ENCODE peak calls at places on chromosomes 11 and 22, in six cellular contexts. One of them, this sample, is unnamed.

GRCh38 chr11:121762820-121763219 is 310.1 kb upstream of the SORL1-AS1 start:
- DNase-seq in thoracic aorta: no peak
- DNase-seq in GM23248: peak; percentile 71
- DNase-seq in substantia nigra: no peak
- DNase-seq in lower lobe of right lung: no peak
- DNase-seq in psoas muscle: no peak
- DNase-seq in this sample: no peak

GRCh38 chr11:22263613-22264012 is 70.7 kb downstream of the ANO5 start:
- DNase-seq in thoracic aorta: no peak
- DNase-seq in GM23248: no peak
- DNase-seq in substantia nigra: no peak
- DNase-seq in lower lobe of right lung: no peak
- DNase-seq in psoas muscle: no peak
- DNase-seq in this sample: no peak

GRCh38 chr11:34266090-34266912 is 91.5 kb downstream of the ABTB2 start:
- DNase-seq in thoracic aorta: peak; percentile 45
- DNase-seq in GM23248: peak; percentile 86
- DNase-seq in substantia nigra: peak; percentile 41
- DNase-seq in lower lobe of right lung: no peak
- DNase-seq in psoas muscle: peak; percentile 38
- DNase-seq in this sample: no peak

GRCh38 chr11:118088531-118088930 is 1.8 kb upstream of the SMIM35 start:
- DNase-seq in thoracic aorta: no peak
- DNase-seq in GM23248: no peak
- DNase-seq in substantia nigra: no peak
- DNase-seq in lower lobe of right lung: peak; percentile 62
- DNase-seq in psoas muscle: no peak
- DNase-seq in this sample: no peak

GRCh38 chr11:122305426-122305825 is 189.4 kb upstream of the BLID start:
- DNase-seq in thoracic aorta: no peak
- DNase-seq in GM23248: no peak
- DNase-seq in substantia nigra: no peak
- DNase-seq in lower lobe of right lung: no peak
- DNase-seq in psoas muscle: no peak
- DNase-seq in this sample: no peak

GRCh38 chr11:122168218-122168617 is 52.2 kb upstream of the BLID start:
- DNase-seq in thoracic aorta: no peak
- DNase-seq in GM23248: no peak
- DNase-seq in substantia nigra: no peak
- DNase-seq in lower lobe of right lung: no peak
- DNase-seq in psoas muscle: no peak
- DNase-seq in this sample: no peak

GRCh38 chr22:48156603-48157355 is 1394.3 kb downstream of the TBC1D22A start:
- DNase-seq in thoracic aorta: no peak
- DNase-seq in GM23248: no peak
- DNase-seq in substantia nigra: no peak
- DNase-seq in lower lobe of right lung: no peak
- DNase-seq in psoas muscle: no peak
- DNase-seq in this sample: no peak

GRCh38 chr22:24466831-24467249 is 28.3 kb upstream of the UPB1 start:
- DNase-seq in thoracic aorta: no peak
- DNase-seq in GM23248: peak; percentile 52
- DNase-seq in substantia nigra: no peak
- DNase-seq in lower lobe of right lung: no peak
- DNase-seq in psoas muscle: no peak
- DNase-seq in this sample: no peak

GRCh38 chr22:47574551-47574950 is 812.1 kb downstream of the TBC1D22A start:
- DNase-seq in thoracic aorta: no peak
- DNase-seq in GM23248: no peak
- DNase-seq in substantia nigra: no peak
- DNase-seq in lower lobe of right lung: no peak
- DNase-seq in psoas muscle: no peak
- DNase-seq in this sample: no peak

GRCh38 chr22:24685804-24686203 is 82.8 kb downstream of the GGT1 start:
- DNase-seq in thoracic aorta: no peak
- DNase-seq in GM23248: peak; percentile 4
- DNase-seq in substantia nigra: no peak
- DNase-seq in lower lobe of right lung: no peak
- DNase-seq in psoas muscle: no peak
- DNase-seq in this sample: no peak

GRCh38 chr11:43410394-43410793 is 51.7 kb downstream of the TTC17 start:
- DNase-seq in thoracic aorta: no peak
- DNase-seq in GM23248: no peak
- DNase-seq in substantia nigra: no peak
- DNase-seq in lower lobe of right lung: no peak
- DNase-seq in psoas muscle: no peak
- DNase-seq in this sample: no peak

GRCh38 chr22:25353516-25354445 is 134.3 kb downstream of the CRYBB2 start:
- DNase-seq in thoracic aorta: no peak
- DNase-seq in GM23248: no peak
- DNase-seq in substantia nigra: no peak
- DNase-seq in lower lobe of right lung: no peak
- DNase-seq in psoas muscle: no peak
- DNase-seq in this sample: no peak

GRCh38 chr22:47625531-47626427 is 863.3 kb downstream of the TBC1D22A start:
- DNase-seq in thoracic aorta: no peak
- DNase-seq in GM23248: no peak
- DNase-seq in substantia nigra: no peak
- DNase-seq in lower lobe of right lung: no peak
- DNase-seq in psoas muscle: no peak
- DNase-seq in this sample: no peak

GRCh38 chr11:56521955-56522354 is 21.1 kb downstream of the OR5M11 start:
- DNase-seq in thoracic aorta: no peak
- DNase-seq in GM23248: peak; percentile 15
- DNase-seq in substantia nigra: no peak
- DNase-seq in lower lobe of right lung: no peak
- DNase-seq in psoas muscle: no peak
- DNase-seq in this sample: no peak

GRCh38 chr11:96827164-96827563 is 437.4 kb downstream of the JRKL start:
- DNase-seq in thoracic aorta: no peak
- DNase-seq in GM23248: peak; percentile 31
- DNase-seq in substantia nigra: no peak
- DNase-seq in lower lobe of right lung: no peak
- DNase-seq in psoas muscle: no peak
- DNase-seq in this sample: no peak

GRCh38 chr22:21754523-21755128 is 19.0 kb upstream of the YPEL1 start:
- DNase-seq in thoracic aorta: no peak
- DNase-seq in GM23248: peak; percentile 44
- DNase-seq in substantia nigra: no peak
- DNase-seq in lower lobe of right lung: no peak
- DNase-seq in psoas muscle: peak; percentile 34
- DNase-seq in this sample: no peak

GRCh38 chr11:111001986-111002616 is 243.4 kb upstream of the POU2AF2 start:
- DNase-seq in thoracic aorta: no peak
- DNase-seq in GM23248: peak; percentile 96
- DNase-seq in substantia nigra: no peak
- DNase-seq in lower lobe of right lung: no peak
- DNase-seq in psoas muscle: no peak
- DNase-seq in this sample: no peak

GRCh38 chr11:113341388-113342165 is 27.2 kb downstream of the TTC12 start:
- DNase-seq in thoracic aorta: no peak
- DNase-seq in GM23248: no peak
- DNase-seq in substantia nigra: no peak
- DNase-seq in lower lobe of right lung: no peak
- DNase-seq in psoas muscle: no peak
- DNase-seq in this sample: no peak

GRCh38 chr11:116428638-116428975 is 344.2 kb downstream of the BUD13 start:
- DNase-seq in thoracic aorta: no peak
- DNase-seq in GM23248: no peak
- DNase-seq in substantia nigra: no peak
- DNase-seq in lower lobe of right lung: no peak
- DNase-seq in psoas muscle: no peak
- DNase-seq in this sample: no peak

GRCh38 chr22:17627961-17628303 is 617 bp downstream of the ATP6V1E1 start:
- DNase-seq in thoracic aorta: no peak
- DNase-seq in GM23248: peak; percentile 31
- DNase-seq in substantia nigra: no peak
- DNase-seq in lower lobe of right lung: peak; percentile 48
- DNase-seq in psoas muscle: no peak
- DNase-seq in this sample: no peak

GRCh38 chr22:45446216-45446615 is 32.7 kb downstream of the RIBC2 start:
- DNase-seq in thoracic aorta: no peak
- DNase-seq in GM23248: peak; percentile 83
- DNase-seq in substantia nigra: no peak
- DNase-seq in lower lobe of right lung: no peak
- DNase-seq in psoas muscle: no peak
- DNase-seq in this sample: no peak

GRCh38 chr22:31211504-31211861 is 615 bp upstream of the LIMK2 start:
- DNase-seq in thoracic aorta: no peak
- DNase-seq in GM23248: no peak
- DNase-seq in substantia nigra: no peak
- DNase-seq in lower lobe of right lung: no peak
- DNase-seq in psoas muscle: no peak
- DNase-seq in this sample: no peak
- H3K27ac ChIP-seq in thoracic aorta: peak overlapping the region; percentile 36
- H3K27ac ChIP-seq in GM23248: no peak overlapping the region
- H3K27ac ChIP-seq in substantia nigra: peak overlapping the region; percentile 23
- H3K27ac ChIP-seq in lower lobe of right lung: peak overlapping the region; percentile 83
- H3K27ac ChIP-seq in psoas muscle: peak overlapping the region; percentile 85
- H3K27ac ChIP-seq in this sample: peak overlapping the region; percentile 32

DNA sequence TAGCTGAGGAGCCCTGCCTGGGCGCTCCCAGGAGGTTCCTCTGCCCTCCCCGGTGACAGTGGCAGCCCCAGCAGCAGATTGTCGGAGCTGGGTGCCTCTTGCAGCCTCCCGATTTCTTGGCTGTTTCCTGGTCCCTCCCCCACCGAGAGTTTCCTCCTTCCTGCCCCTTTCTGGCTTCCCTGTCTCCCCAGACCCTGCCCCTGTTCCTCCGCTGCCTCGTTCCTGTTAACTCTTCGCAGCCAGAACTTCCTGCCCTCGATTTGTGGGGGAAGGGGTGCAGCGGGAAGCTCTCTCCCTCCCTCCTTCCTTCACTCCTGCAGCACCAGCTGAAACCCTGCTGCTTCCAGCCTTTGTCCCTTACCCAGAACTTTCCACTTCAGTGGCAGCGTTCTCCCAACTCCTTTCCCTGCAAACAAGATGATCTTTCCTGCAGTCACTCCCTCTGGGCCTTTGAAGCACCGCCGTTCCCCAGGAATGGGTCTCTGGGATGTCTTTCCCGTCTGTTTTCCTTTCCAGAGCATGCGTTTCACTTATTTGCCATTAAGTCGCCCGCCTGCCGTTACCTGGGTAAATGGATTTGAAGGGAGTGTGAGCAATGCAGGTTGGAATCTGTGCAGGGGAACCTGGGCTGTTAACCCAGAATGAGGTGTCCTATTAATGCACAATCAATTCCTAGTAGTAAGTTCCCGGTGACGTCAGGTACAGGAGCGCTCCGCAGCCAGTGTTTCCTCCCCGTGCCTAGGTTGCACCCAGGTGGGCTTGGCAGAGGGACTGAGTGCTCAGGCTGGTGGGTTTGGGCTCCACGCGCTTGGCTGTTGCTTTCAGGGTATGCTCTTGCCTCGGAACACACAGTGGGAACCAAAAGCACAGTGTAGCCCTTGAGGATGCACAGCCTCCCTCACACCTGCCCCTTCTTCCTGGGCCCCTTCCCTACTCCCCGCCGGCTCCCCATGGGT is 4.3 kb downstream of the GRK2 start:
- DNase-seq in thoracic aorta: no peak
- DNase-seq in GM23248: no peak
- DNase-seq in substantia nigra: peak; percentile 21
- DNase-seq in lower lobe of right lung: peak; percentile 69
- DNase-seq in psoas muscle: peak; percentile 55
- DNase-seq in this sample: no peak
- H3K27ac ChIP-seq in thoracic aorta: peak overlapping the region; percentile 56
- H3K27ac ChIP-seq in GM23248: no peak overlapping the region
- H3K27ac ChIP-seq in substantia nigra: peak overlapping the region; percentile 63
- H3K27ac ChIP-seq in lower lobe of right lung: peak overlapping the region; percentile 93
- H3K27ac ChIP-seq in psoas muscle: peak overlapping the region; percentile 51
- H3K27ac ChIP-seq in this sample: peak overlapping the region; percentile 58

GRCh38 chr11:64660205-64660604 is 62.8 kb downstream of the NRXN2 start:
- DNase-seq in thoracic aorta: no peak
- DNase-seq in GM23248: no peak
- DNase-seq in substantia nigra: no peak
- DNase-seq in lower lobe of right lung: peak; percentile 24
- DNase-seq in psoas muscle: no peak
- DNase-seq in this sample: no peak
- H3K27ac ChIP-seq in thoracic aorta: peak overlapping the region; percentile 98
- H3K27ac ChIP-seq in GM23248: peak overlapping the region; percentile 88
- H3K27ac ChIP-seq in substantia nigra: peak overlapping the region; percentile 52
- H3K27ac ChIP-seq in lower lobe of right lung: no peak overlapping the region
- H3K27ac ChIP-seq in psoas muscle: peak overlapping the region; percentile 16
- H3K27ac ChIP-seq in this sample: no peak overlapping the region

DNA sequence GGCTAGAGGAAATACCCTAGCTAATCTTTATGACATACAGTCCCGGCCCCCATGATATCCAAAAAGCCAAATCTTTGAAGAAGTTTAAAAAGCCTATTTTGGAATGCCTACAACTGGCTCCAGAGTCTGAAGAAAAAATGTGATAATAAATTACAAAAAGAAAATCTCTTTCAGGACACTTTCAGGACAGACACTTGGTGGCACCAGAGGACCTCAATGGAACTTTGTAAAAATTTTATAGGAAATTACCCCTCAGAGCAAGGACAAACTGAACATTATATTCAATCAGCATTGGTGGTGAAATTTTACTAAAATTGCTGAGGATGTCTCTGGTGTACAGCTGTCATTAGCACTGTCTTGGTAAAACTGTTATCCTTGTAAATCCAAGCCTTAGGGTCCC is 81.0 kb downstream of the CCDC73 start:
- DNase-seq in thoracic aorta: no peak
- DNase-seq in GM23248: peak; percentile 31
- DNase-seq in substantia nigra: no peak
- DNase-seq in lower lobe of right lung: no peak
- DNase-seq in psoas muscle: no peak
- DNase-seq in this sample: no peak
- H3K27ac ChIP-seq in thoracic aorta: no peak overlapping the region
- H3K27ac ChIP-seq in GM23248: no peak overlapping the region
- H3K27ac ChIP-seq in substantia nigra: no peak overlapping the region
- H3K27ac ChIP-seq in lower lobe of right lung: no peak overlapping the region
- H3K27ac ChIP-seq in psoas muscle: no peak overlapping the region
- H3K27ac ChIP-seq in this sample: no peak overlapping the region

GRCh38 chr11:46236918-46237247 is 40.6 kb upstream of the CREB3L1 start:
- DNase-seq in thoracic aorta: no peak
- DNase-seq in GM23248: no peak
- DNase-seq in substantia nigra: no peak
- DNase-seq in lower lobe of right lung: peak; percentile 61
- DNase-seq in psoas muscle: no peak
- DNase-seq in this sample: no peak
- H3K27ac ChIP-seq in thoracic aorta: no peak overlapping the region
- H3K27ac ChIP-seq in GM23248: peak overlapping the region; percentile 95
- H3K27ac ChIP-seq in substantia nigra: no peak overlapping the region
- H3K27ac ChIP-seq in lower lobe of right lung: peak overlapping the region; percentile 89
- H3K27ac ChIP-seq in psoas muscle: no peak overlapping the region
- H3K27ac ChIP-seq in this sample: no peak overlapping the region

GRCh38 chr22:40510965-40511364 is 125.6 kb downstream of the MRTFA start:
- DNase-seq in thoracic aorta: no peak
- DNase-seq in GM23248: no peak
- DNase-seq in substantia nigra: no peak
- DNase-seq in lower lobe of right lung: no peak
- DNase-seq in psoas muscle: no peak
- DNase-seq in this sample: no peak
- H3K27ac ChIP-seq in thoracic aorta: peak overlapping the region; percentile 82
- H3K27ac ChIP-seq in GM23248: peak overlapping the region; percentile 99
- H3K27ac ChIP-seq in substantia nigra: no peak overlapping the region
- H3K27ac ChIP-seq in lower lobe of right lung: peak overlapping the region; percentile 80
- H3K27ac ChIP-seq in psoas muscle: peak overlapping the region; percentile 75
- H3K27ac ChIP-seq in this sample: no peak overlapping the region

This sample was measured in CD8-positive, alpha-beta T cell.